ENCODE peak calls at places on chromosomes 1 and 21, in five cellular contexts. P is WTC11, U is DMS 273 treated with DMSO at 0.1 percent for 48 hours, D is NCI-H1105 treated with DMSO at 0.1 percent for 48 hours, C is NCI-H2171. I is an unnamed sample.
A peak's percentile ranks its signal among the peaks of the same experiment; 100 is the strongest.

GRCh38 chr1:59481915-59482505 is 185.1 kb downstream of the FGGY start:
- DNase-seq in C (peak; percentile 23), D (no peak), U (peak; percentile 57), P (no peak), I (peak; percentile 22)

GRCh38 chr21:28605138-28605537 is 387.5 kb downstream of the LTN1 start:
- DNase-seq in U (no peak), C (no peak), D (no peak), P (no peak), I (no peak)

GRCh38 chr1:175872588-175872987 is 129.2 kb upstream of the TNR start:
- DNase-seq in D (no peak), U (no peak), P (no peak), C (no peak), I (no peak)

GRCh38 chr1:175480343-175480827 is 263.0 kb downstream of the TNR start:
- DNase-seq in C (no peak), U (no peak), D (no peak), P (no peak), I (no peak)

GRCh38 chr1:89987170-89987819 is 7.6 kb upstream of the ZNF326 start:
- DNase-seq in D (peak; percentile 89), U (peak; percentile 61), C (peak; percentile 39), P (peak; percentile 30), I (peak; percentile 80)

GRCh38 chr1:168414914-168415313 is 128.9 kb downstream of the XCL2 start:
- DNase-seq in U (no peak), D (no peak), C (no peak), P (no peak), I (no peak)

GRCh38 chr1:245154429-245155185 is at the start of gene KIF26B:
- DNase-seq in D (peak; percentile 28), C (peak; percentile 50), P (peak; percentile 51), U (peak; percentile 12), I (peak; percentile 71)

GRCh38 chr1:42336978-42337377 is 1.9 kb upstream of the FOXJ3 start:
- DNase-seq in D (no peak), C (no peak), U (no peak), P (no peak), I (no peak)

GRCh38 chr1:20552728-20553571 is 577 bp downstream of the FAM43B start:
- DNase-seq in U (no peak), P (peak; percentile 41), D (peak; percentile 35), C (peak; percentile 62), I (peak; percentile 20)

GRCh38 chr1:230878584-230878975 is 10.3 kb upstream of the C1orf198 start:
- DNase-seq in C (no peak), P (no peak), D (no peak), U (peak; percentile 8), I (peak; percentile 59)

GRCh38 chr1:234849824-234850223 is 239.8 kb upstream of the IRF2BP2 start:
- DNase-seq in U (no peak), D (no peak), C (no peak), P (no peak), I (peak; percentile 33)

GRCh38 chr21:45894107-45894810 is 87.3 kb upstream of the COL6A1 start:
- DNase-seq in C (no peak), P (no peak), U (no peak), D (no peak), I (peak; percentile 73)

GRCh38 chr1:232943679-232944252 is 6.6 kb upstream of the NTPCR start:
- DNase-seq in U (no peak), C (no peak), D (no peak), P (no peak), I (no peak)

GRCh38 chr1:40360631-40361030 is 12.9 kb upstream of the SMAP2 start:
- DNase-seq in P (no peak), D (no peak), U (no peak), C (no peak), I (no peak)

GRCh38 chr1:157517026-157517425 is 35.3 kb downstream of the FCRL5 start:
- DNase-seq in D (no peak), U (no peak), P (no peak), C (no peak), I (no peak)

GRCh38 chr1:113388621-113389355 is 1.5 kb upstream of the MAGI3 start:
- DNase-seq in U (no peak), D (no peak), C (no peak), P (no peak), I (no peak)

GRCh38 chr1:7469255-7469938 is 301.7 kb upstream of the VAMP3 start:
- DNase-seq in C (peak; percentile 50), D (no peak), P (no peak), U (no peak), I (peak; percentile 38)

GRCh38 chr21:38716942-38717341 is 88.8 kb upstream of the ETS2 start:
- DNase-seq in U (no peak), C (no peak), P (no peak), D (no peak), I (no peak)

GRCh38 chr1:14928412-14928811 is 225.1 kb upstream of the TMEM51 start:
- DNase-seq in P (no peak), D (no peak), U (no peak), C (no peak), I (no peak)

GRCh38 chr1:14443164-14443787 is 155.2 kb upstream of the KAZN start:
- DNase-seq in U (no peak), D (no peak), P (no peak), C (peak; percentile 2), I (peak; percentile 34)

GRCh38 chr1:3943806-3944620 is 43.9 kb upstream of the C1orf174 start:
- DNase-seq in U (no peak), D (peak; percentile 14), C (peak; percentile 70), P (no peak), I (no peak)